ENCODE peak calls at places on chromosomes 3 and 15, in six cellular contexts. One of them, this sample, is unnamed.

GRCh38 chr15:87849181-87849580 is 407.4 kb downstream of the NTRK3 start:
- DNase-seq in tibial nerve: no peak
- DNase-seq in hepatic stellate cell: no peak
- DNase-seq in AG04450: no peak
- DNase-seq in NCI-H2171: no peak
- DNase-seq in substantia nigra: no peak
- DNase-seq in this sample: no peak

GRCh38 chr3:66582721-66583141 is 81.9 kb upstream of the LRIG1 start:
- DNase-seq in substantia nigra: no peak
- DNase-seq in hepatic stellate cell: no peak
- DNase-seq in tibial nerve: peak
- DNase-seq in NCI-H2171: no peak
- DNase-seq in AG04450: no peak
- DNase-seq in this sample: no peak

GRCh38 chr3:108311797-108312196 is 15.4 kb downstream of the HHLA2 start:
- DNase-seq in tibial nerve: no peak
- DNase-seq in substantia nigra: no peak
- DNase-seq in NCI-H2171: no peak
- DNase-seq in hepatic stellate cell: no peak
- DNase-seq in AG04450: no peak
- DNase-seq in this sample: no peak

GRCh38 chr3:36734742-36735141 is 29.6 kb downstream of the DCLK3 start:
- DNase-seq in hepatic stellate cell: no peak
- DNase-seq in substantia nigra: no peak
- DNase-seq in tibial nerve: no peak
- DNase-seq in NCI-H2171: no peak
- DNase-seq in AG04450: no peak
- DNase-seq in this sample: no peak

GRCh38 chr3:195522254-195523023 is 20.7 kb downstream of the PPP1R2 start:
- DNase-seq in hepatic stellate cell: no peak
- DNase-seq in NCI-H2171: peak
- DNase-seq in substantia nigra: no peak
- DNase-seq in AG04450: no peak
- DNase-seq in tibial nerve: no peak
- DNase-seq in this sample: no peak

GRCh38 chr3:49650177-49650576 is 24.0 kb upstream of the APEH start:
- DNase-seq in hepatic stellate cell: no peak
- DNase-seq in tibial nerve: no peak
- DNase-seq in AG04450: no peak
- DNase-seq in substantia nigra: no peak
- DNase-seq in NCI-H2171: no peak
- DNase-seq in this sample: no peak

GRCh38 chr3:110526732-110527727 is 544.6 kb upstream of the NECTIN3 start:
- DNase-seq in AG04450: peak
- DNase-seq in tibial nerve: no peak
- DNase-seq in hepatic stellate cell: peak
- DNase-seq in substantia nigra: no peak
- DNase-seq in NCI-H2171: no peak
- DNase-seq in this sample: no peak

GRCh38 chr3:13887746-13888300 is 8.0 kb upstream of the WNT7A start:
- DNase-seq in AG04450: no peak
- DNase-seq in hepatic stellate cell: no peak
- DNase-seq in NCI-H2171: no peak
- DNase-seq in tibial nerve: no peak
- DNase-seq in substantia nigra: no peak
- DNase-seq in this sample: no peak

GRCh38 chr3:146590521-146590920 is 14.6 kb downstream of the PLSCR5 start:
- DNase-seq in tibial nerve: no peak
- DNase-seq in substantia nigra: no peak
- DNase-seq in hepatic stellate cell: no peak
- DNase-seq in AG04450: no peak
- DNase-seq in NCI-H2171: no peak
- DNase-seq in this sample: no peak

GRCh38 chr15:55661431-55661830 is 73.3 kb upstream of the PYGO1 start:
- DNase-seq in substantia nigra: no peak
- DNase-seq in hepatic stellate cell: no peak
- DNase-seq in AG04450: no peak
- DNase-seq in tibial nerve: no peak
- DNase-seq in NCI-H2171: no peak
- DNase-seq in this sample: no peak

GRCh38 chr3:46349484-46350261 is 4.2 kb upstream of the CCR2 start:
- DNase-seq in NCI-H2171: no peak
- DNase-seq in substantia nigra: no peak
- DNase-seq in hepatic stellate cell: no peak
- DNase-seq in AG04450: no peak
- DNase-seq in tibial nerve: no peak
- DNase-seq in this sample: no peak

GRCh38 chr3:72724070-72724469 is 124.2 kb downstream of the SHQ1 start:
- DNase-seq in tibial nerve: no peak
- DNase-seq in NCI-H2171: no peak
- DNase-seq in hepatic stellate cell: no peak
- DNase-seq in substantia nigra: no peak
- DNase-seq in AG04450: no peak
- DNase-seq in this sample: no peak

GRCh38 chr3:16399473-16399872 is 114.0 kb downstream of the RFTN1 start:
- DNase-seq in NCI-H2171: peak
- DNase-seq in substantia nigra: no peak
- DNase-seq in AG04450: peak
- DNase-seq in hepatic stellate cell: peak
- DNase-seq in tibial nerve: peak
- DNase-seq in this sample: peak